ENCODE peak calls at places on chromosomes 12 and 14, in eight cellular contexts. One of them, this sample, is unnamed.

GRCh38 chr14:25049127-25049558 is 804 bp downstream of the STXBP6 start:
- DNase-seq in keratinocyte: no peak
- DNase-seq in Peyer's patch: peak; percentile 52
- DNase-seq in heart right ventricle: peak; percentile 30
- DNase-seq in tibial artery: no peak
- DNase-seq in upper lobe of left lung: peak; percentile 67
- DNase-seq in cardiac muscle cell: peak; percentile 16
- DNase-seq in right lobe of liver: no peak
- DNase-seq in this sample: no peak

GRCh38 chr12:68240079-68240478 is 13.3 kb downstream of the IL22 start:
- DNase-seq in keratinocyte: no peak
- DNase-seq in Peyer's patch: no peak
- DNase-seq in heart right ventricle: no peak
- DNase-seq in tibial artery: no peak
- DNase-seq in upper lobe of left lung: no peak
- DNase-seq in cardiac muscle cell: peak; percentile 82
- DNase-seq in right lobe of liver: no peak
- DNase-seq in this sample: no peak

GRCh38 chr12:9673404-9674225 is 4.1 kb downstream of the CLEC2D start:
- DNase-seq in keratinocyte: peak; percentile 66
- DNase-seq in Peyer's patch: peak; percentile 81
- DNase-seq in heart right ventricle: peak; percentile 67
- DNase-seq in tibial artery: peak; percentile 74
- DNase-seq in upper lobe of left lung: no peak
- DNase-seq in cardiac muscle cell: peak; percentile 95
- DNase-seq in right lobe of liver: no peak
- DNase-seq in this sample: no peak

GRCh38 chr14:68655021-68655811 is 137.7 kb downstream of the ZFP36L1 start:
- DNase-seq in keratinocyte: no peak
- DNase-seq in Peyer's patch: no peak
- DNase-seq in heart right ventricle: no peak
- DNase-seq in tibial artery: peak; percentile 54
- DNase-seq in upper lobe of left lung: no peak
- DNase-seq in cardiac muscle cell: peak; percentile 72
- DNase-seq in right lobe of liver: no peak
- DNase-seq in this sample: no peak

GRCh38 chr12:59431266-59431665 is 164.6 kb upstream of the SLC16A7 start:
- DNase-seq in keratinocyte: no peak
- DNase-seq in Peyer's patch: no peak
- DNase-seq in heart right ventricle: no peak
- DNase-seq in tibial artery: no peak
- DNase-seq in upper lobe of left lung: no peak
- DNase-seq in cardiac muscle cell: peak; percentile 26
- DNase-seq in right lobe of liver: no peak
- DNase-seq in this sample: no peak

GRCh38 chr14:75562048-75562447 is 16.4 kb upstream of the FLVCR2 start:
- DNase-seq in keratinocyte: no peak
- DNase-seq in Peyer's patch: peak; percentile 74
- DNase-seq in heart right ventricle: no peak
- DNase-seq in tibial artery: no peak
- DNase-seq in upper lobe of left lung: no peak
- DNase-seq in cardiac muscle cell: no peak
- DNase-seq in right lobe of liver: no peak
- DNase-seq in this sample: no peak

GRCh38 chr12:125355614-125356013 is 290.4 kb downstream of the AACS start:
- DNase-seq in keratinocyte: no peak
- DNase-seq in Peyer's patch: no peak
- DNase-seq in heart right ventricle: no peak
- DNase-seq in tibial artery: no peak
- DNase-seq in upper lobe of left lung: no peak
- DNase-seq in cardiac muscle cell: no peak
- DNase-seq in right lobe of liver: no peak
- DNase-seq in this sample: no peak

GRCh38 chr14:89466460-89466859 is 49.4 kb upstream of the FOXN3 start:
- DNase-seq in keratinocyte: no peak
- DNase-seq in Peyer's patch: peak; percentile 63
- DNase-seq in heart right ventricle: no peak
- DNase-seq in tibial artery: no peak
- DNase-seq in upper lobe of left lung: no peak
- DNase-seq in cardiac muscle cell: no peak
- DNase-seq in right lobe of liver: no peak
- DNase-seq in this sample: peak; percentile 15

GRCh38 chr12:6828671-6829531 is 694 bp downstream of the P3H3 start:
- DNase-seq in keratinocyte: no peak
- DNase-seq in Peyer's patch: peak; percentile 70
- DNase-seq in heart right ventricle: no peak
- DNase-seq in tibial artery: no peak
- DNase-seq in upper lobe of left lung: peak; percentile 91
- DNase-seq in cardiac muscle cell: peak; percentile 60
- DNase-seq in right lobe of liver: no peak
- DNase-seq in this sample: peak; percentile 71

GRCh38 chr12:56258068-56258819 is at the start of gene ANKRD52:
- DNase-seq in keratinocyte: no peak
- DNase-seq in Peyer's patch: peak; percentile 87
- DNase-seq in heart right ventricle: peak; percentile 80
- DNase-seq in tibial artery: peak; percentile 84
- DNase-seq in upper lobe of left lung: peak; percentile 97
- DNase-seq in cardiac muscle cell: peak; percentile 85
- DNase-seq in right lobe of liver: peak; percentile 79
- DNase-seq in this sample: peak; percentile 68

GRCh38 chr12:47757840-47758583 is 668 bp downstream of the RAPGEF3 start:
- DNase-seq in keratinocyte: no peak
- DNase-seq in Peyer's patch: no peak
- DNase-seq in heart right ventricle: peak; percentile 57
- DNase-seq in tibial artery: no peak
- DNase-seq in upper lobe of left lung: peak; percentile 67
- DNase-seq in cardiac muscle cell: no peak
- DNase-seq in right lobe of liver: peak; percentile 60
- DNase-seq in this sample: no peak

GRCh38 chr14:42855159-42855558 is 1248.5 kb downstream of the LRFN5 start:
- DNase-seq in keratinocyte: no peak
- DNase-seq in Peyer's patch: no peak
- DNase-seq in heart right ventricle: no peak
- DNase-seq in tibial artery: no peak
- DNase-seq in upper lobe of left lung: no peak
- DNase-seq in cardiac muscle cell: peak; percentile 2
- DNase-seq in right lobe of liver: no peak
- DNase-seq in this sample: no peak

DNA sequence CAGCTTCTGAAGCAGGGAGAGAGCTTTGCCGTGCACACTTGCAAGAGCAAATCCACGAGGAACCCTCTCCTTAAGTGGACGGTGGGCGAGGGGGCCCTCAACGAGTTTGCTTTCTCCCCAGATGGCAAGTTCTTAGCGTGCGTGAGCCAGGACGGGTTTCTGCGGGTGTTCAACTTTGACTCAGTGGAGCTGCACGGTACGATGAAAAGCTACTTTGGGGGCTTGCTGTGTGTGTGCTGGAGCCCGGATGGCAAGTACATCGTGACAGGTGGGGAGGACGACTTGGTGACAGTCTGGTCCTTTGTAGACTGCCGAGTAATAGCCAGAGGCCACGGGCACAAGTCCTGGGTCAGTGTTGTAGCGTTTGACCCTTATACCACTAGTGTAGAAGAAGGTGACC is 69.0 kb downstream of the WDR20 start:
- DNase-seq in keratinocyte: no peak
- DNase-seq in Peyer's patch: peak; percentile 30
- DNase-seq in heart right ventricle: no peak
- DNase-seq in tibial artery: peak; percentile 38
- DNase-seq in upper lobe of left lung: no peak
- DNase-seq in cardiac muscle cell: no peak
- DNase-seq in right lobe of liver: no peak
- DNase-seq in this sample: no peak
- H3K27ac ChIP-seq in keratinocyte: no peak overlapping the region
- H3K27ac ChIP-seq in Peyer's patch: no peak overlapping the region
- H3K27ac ChIP-seq in heart right ventricle: peak overlapping the region; percentile 55
- H3K27ac ChIP-seq in tibial artery: no peak overlapping the region
- H3K27ac ChIP-seq in upper lobe of left lung: no peak overlapping the region
- H3K27ac ChIP-seq in cardiac muscle cell: peak overlapping the region; percentile 28
- H3K27ac ChIP-seq in right lobe of liver: no peak overlapping the region
- H3K27ac ChIP-seq in this sample: no peak overlapping the region

DNA sequence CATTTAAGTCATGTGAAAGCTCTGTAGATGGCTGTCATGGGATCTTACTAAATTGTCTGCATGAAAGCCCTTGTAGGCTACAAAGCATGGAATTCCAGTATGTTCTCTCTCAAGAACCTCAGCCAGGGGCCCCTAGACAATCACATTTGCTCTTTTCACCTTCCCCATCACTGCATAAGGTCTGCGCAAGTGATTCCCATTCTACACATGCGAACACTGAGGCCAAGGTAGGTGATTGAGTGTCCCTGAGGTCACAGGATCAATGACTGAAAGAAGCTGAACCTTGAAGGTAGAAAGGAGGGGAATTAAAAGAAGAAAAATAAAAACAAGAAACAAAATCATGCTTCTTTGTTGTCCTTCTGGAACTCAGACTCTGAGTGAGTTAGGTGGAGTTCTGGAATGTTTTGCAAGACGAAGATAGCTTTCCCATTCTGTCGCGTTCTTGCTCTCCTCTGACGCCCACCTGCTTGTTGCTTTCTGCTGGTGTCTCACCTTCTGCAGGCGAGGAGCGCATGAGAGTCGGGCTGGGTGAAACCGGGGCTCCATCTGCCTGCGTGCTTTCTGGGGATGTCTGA is 79.9 kb downstream of the SPRING1 start:
- DNase-seq in keratinocyte: no peak
- DNase-seq in Peyer's patch: no peak
- DNase-seq in heart right ventricle: no peak
- DNase-seq in tibial artery: no peak
- DNase-seq in upper lobe of left lung: no peak
- DNase-seq in cardiac muscle cell: no peak
- DNase-seq in right lobe of liver: no peak
- DNase-seq in this sample: no peak
- H3K4me3 ChIP-seq in keratinocyte: no peak overlapping the region
- H3K4me3 ChIP-seq in Peyer's patch: peak overlapping the region; percentile 12
- H3K4me3 ChIP-seq in heart right ventricle: peak overlapping the region; percentile 23
- H3K4me3 ChIP-seq in tibial artery: peak overlapping the region; percentile 36
- H3K4me3 ChIP-seq in upper lobe of left lung: peak overlapping the region; percentile 25
- H3K4me3 ChIP-seq in cardiac muscle cell: no peak overlapping the region
- H3K4me3 ChIP-seq in right lobe of liver: peak overlapping the region; percentile 12
- H3K4me3 ChIP-seq in this sample: no peak overlapping the region

GRCh38 chr12:132662901-132663755 is 24.0 kb downstream of the POLE start:
- DNase-seq in keratinocyte: no peak
- DNase-seq in Peyer's patch: no peak
- DNase-seq in heart right ventricle: no peak
- DNase-seq in tibial artery: peak; percentile 40
- DNase-seq in upper lobe of left lung: peak; percentile 40
- DNase-seq in cardiac muscle cell: no peak
- DNase-seq in right lobe of liver: peak; percentile 54
- DNase-seq in this sample: no peak
- H3K4me1 ChIP-seq in keratinocyte: no peaks in the 10 kb centered on the region
- H3K4me1 ChIP-seq in Peyer's patch: no peaks in the 10 kb centered on the region
- H3K4me1 ChIP-seq in heart right ventricle: no peaks in the 10 kb centered on the region
- H3K4me1 ChIP-seq in tibial artery: no peaks in the 10 kb centered on the region
- H3K4me1 ChIP-seq in upper lobe of left lung: no peaks in the 10 kb centered on the region
- H3K4me1 ChIP-seq in cardiac muscle cell: no peaks in the 10 kb centered on the region
- H3K4me1 ChIP-seq in right lobe of liver: no peaks in the 10 kb centered on the region
- H3K4me1 ChIP-seq in this sample: no peaks in the 10 kb centered on the region

GRCh38 chr12:32560520-32560919 is 118.6 kb upstream of the DNM1L start:
- DNase-seq in keratinocyte: no peak
- DNase-seq in Peyer's patch: no peak
- DNase-seq in heart right ventricle: no peak
- DNase-seq in tibial artery: no peak
- DNase-seq in upper lobe of left lung: no peak
- DNase-seq in cardiac muscle cell: no peak
- DNase-seq in right lobe of liver: no peak
- DNase-seq in this sample: no peak

GRCh38 chr12:32559434-32559833 is 119.7 kb upstream of the DNM1L start:
- DNase-seq in keratinocyte: no peak
- DNase-seq in Peyer's patch: no peak
- DNase-seq in heart right ventricle: no peak
- DNase-seq in tibial artery: no peak
- DNase-seq in upper lobe of left lung: no peak
- DNase-seq in cardiac muscle cell: no peak
- DNase-seq in right lobe of liver: no peak
- DNase-seq in this sample: no peak

GRCh38 chr12:32561931-32562341 is 117.2 kb upstream of the DNM1L start:
- DNase-seq in keratinocyte: no peak
- DNase-seq in Peyer's patch: no peak
- DNase-seq in heart right ventricle: no peak
- DNase-seq in tibial artery: no peak
- DNase-seq in upper lobe of left lung: no peak
- DNase-seq in cardiac muscle cell: no peak
- DNase-seq in right lobe of liver: no peak
- DNase-seq in this sample: no peak

DNA sequence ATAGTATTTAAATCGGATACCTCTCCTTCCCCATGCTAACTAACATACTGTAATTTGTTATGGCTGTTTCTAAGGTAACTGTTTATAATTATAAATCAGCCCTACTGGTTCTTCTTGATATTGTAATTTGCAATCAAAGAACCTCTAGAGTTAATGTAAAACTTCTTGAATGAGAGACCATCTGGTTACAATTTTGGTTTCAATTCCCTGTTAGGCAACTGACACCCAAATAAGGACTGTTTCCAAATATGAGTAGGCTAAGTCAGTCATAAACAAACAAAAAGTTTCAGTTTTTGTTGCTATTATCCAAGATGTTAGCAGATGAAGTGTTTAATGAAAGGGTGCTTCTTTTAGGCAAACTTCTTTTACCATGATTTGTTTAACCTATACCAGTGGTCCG is 120.2 kb upstream of the DNM1L start:
- DNase-seq in keratinocyte: no peak
- DNase-seq in Peyer's patch: no peak
- DNase-seq in heart right ventricle: no peak
- DNase-seq in tibial artery: no peak
- DNase-seq in upper lobe of left lung: no peak
- DNase-seq in cardiac muscle cell: no peak
- DNase-seq in right lobe of liver: no peak
- DNase-seq in this sample: no peak
- H3K27ac ChIP-seq in keratinocyte: no peak overlapping the region
- H3K27ac ChIP-seq in Peyer's patch: peak overlapping the region; percentile 29
- H3K27ac ChIP-seq in heart right ventricle: peak overlapping the region; percentile 59
- H3K27ac ChIP-seq in tibial artery: peak overlapping the region; percentile 45
- H3K27ac ChIP-seq in upper lobe of left lung: peak overlapping the region; percentile 21
- H3K27ac ChIP-seq in cardiac muscle cell: no peak overlapping the region
- H3K27ac ChIP-seq in right lobe of liver: peak overlapping the region; percentile 33
- H3K27ac ChIP-seq in this sample: no peak overlapping the region

GRCh38 chr12:24979971-24980730 is 31.2 kb upstream of the BCAT1 start:
- DNase-seq in keratinocyte: no peak
- DNase-seq in Peyer's patch: no peak
- DNase-seq in heart right ventricle: no peak
- DNase-seq in tibial artery: no peak
- DNase-seq in upper lobe of left lung: no peak
- DNase-seq in cardiac muscle cell: no peak
- DNase-seq in right lobe of liver: no peak
- DNase-seq in this sample: no peak
- H3K4me3 ChIP-seq in keratinocyte: no peak overlapping the region
- H3K4me3 ChIP-seq in Peyer's patch: no peak overlapping the region
- H3K4me3 ChIP-seq in heart right ventricle: no peak overlapping the region
- H3K4me3 ChIP-seq in tibial artery: no peak overlapping the region
- H3K4me3 ChIP-seq in upper lobe of left lung: no peak overlapping the region
- H3K4me3 ChIP-seq in cardiac muscle cell: no peak overlapping the region
- H3K4me3 ChIP-seq in right lobe of liver: no peak overlapping the region
- H3K4me3 ChIP-seq in this sample: no peak overlapping the region

This sample was measured in CD8-positive, alpha-beta T cell.